ENCODE peak calls at places on chromosomes 2 and 18, in four cellular contexts. N, R, J and Q are unnamed samples.
A peak's percentile ranks its signal among the peaks of the same experiment; 100 is the strongest.

GRCh38 chr18:21167641-21168372 is 56.2 kb upstream of the ROCK1 start:
- DNase-seq in N (peak; percentile 63), R (no peak), J (no peak), Q (no peak)

GRCh38 chr2:213317929-213318328 is 33.7 kb downstream of the SPAG16 start:
- DNase-seq in N (no peak), R (no peak), J (no peak), Q (no peak)

GRCh38 chr2:3126686-3127278 is 250.8 kb downstream of the EIPR1 start:
- DNase-seq in N (no peak), R (no peak), J (no peak), Q (peak; percentile 70)

GRCh38 chr2:177673602-177674595 is 281.3 kb downstream of the AGPS start:
- DNase-seq in N (no peak), R (no peak), J (no peak), Q (no peak)

GRCh38 chr18:39199231-39199855 is 1633.7 kb upstream of the CELF4 start:
- DNase-seq in N (no peak), R (no peak), J (no peak), Q (no peak)

GRCh38 chr2:171416009-171416926 is 17.5 kb downstream of the METTL8 start:
- DNase-seq in N (peak; percentile 79), R (peak; percentile 76), J (peak; percentile 95), Q (peak; percentile 74)

GRCh38 chr2:116719841-116720240 is 1094.7 kb upstream of the DDX18 start:
- DNase-seq in N (no peak), R (no peak), J (no peak), Q (no peak)

GRCh38 chr2:173892341-173892740 is 72.8 kb downstream of the SP3 start:
- DNase-seq in N (no peak), R (no peak), J (no peak), Q (no peak)

GRCh38 chr2:162126145-162126926 is 25.7 kb downstream of the GCG start:
- DNase-seq in N (no peak), R (no peak), J (peak; percentile 49), Q (no peak)

GRCh38 chr18:56992777-56993176 is 154.1 kb upstream of the BOD1L2 start:
- DNase-seq in N (no peak), R (no peak), J (no peak), Q (no peak)

GRCh38 chr18:74652392-74652988 is 54.8 kb downstream of the ZNF407 start:
- DNase-seq in N (no peak), R (peak; percentile 32), J (no peak), Q (peak; percentile 47)

GRCh38 chr2:141767051-141767450 is 363.8 kb downstream of the LRP1B start:
- DNase-seq in N (no peak), R (no peak), J (no peak), Q (no peak)

GRCh38 chr2:60880633-60880987 is 764 bp upstream of the REL start:
- DNase-seq in N (no peak), R (no peak), J (no peak), Q (no peak)

GRCh38 chr18:79631761-79632446 is 47.7 kb upstream of the CTDP1 start:
- DNase-seq in N (no peak), R (no peak), J (no peak), Q (no peak)

GRCh38 chr2:134401789-134402188 is 147.9 kb downstream of the MGAT5 start:
- DNase-seq in N (no peak), R (no peak), J (no peak), Q (no peak)

GRCh38 chr2:189601043-189601442 is 20.5 kb upstream of the SLC40A1 start:
- DNase-seq in N (no peak), R (peak; percentile 52), J (no peak), Q (no peak)

GRCh38 chr2:129006901-129007300 is 688.2 kb upstream of the HS6ST1 start:
- DNase-seq in N (no peak), R (no peak), J (no peak), Q (no peak)

DNA sequence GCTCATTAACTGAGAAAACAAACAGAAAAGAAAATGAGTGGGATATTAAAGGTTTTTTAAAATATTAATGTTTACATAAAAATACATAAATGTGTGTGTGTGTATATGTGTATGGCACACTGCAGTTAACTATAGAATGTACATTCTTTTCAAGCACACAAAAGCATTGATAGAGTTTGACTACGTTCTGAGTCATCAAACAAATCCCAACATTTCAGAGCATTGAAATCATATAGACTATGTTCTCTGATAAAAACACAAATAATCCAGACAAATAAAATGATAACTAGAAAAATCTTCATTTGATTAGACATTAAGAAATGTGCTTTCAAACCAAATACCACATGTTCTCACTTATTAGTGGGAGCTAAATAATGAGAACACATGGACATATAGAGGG is 84.3 kb upstream of the CELF4 start:
- DNase-seq in N (no peak), R (no peak), J (no peak), Q (no peak)
- TF ChIP-seq NRF1 in N (no peak), R (no peak), J (no peak), Q (no peak)

DNA sequence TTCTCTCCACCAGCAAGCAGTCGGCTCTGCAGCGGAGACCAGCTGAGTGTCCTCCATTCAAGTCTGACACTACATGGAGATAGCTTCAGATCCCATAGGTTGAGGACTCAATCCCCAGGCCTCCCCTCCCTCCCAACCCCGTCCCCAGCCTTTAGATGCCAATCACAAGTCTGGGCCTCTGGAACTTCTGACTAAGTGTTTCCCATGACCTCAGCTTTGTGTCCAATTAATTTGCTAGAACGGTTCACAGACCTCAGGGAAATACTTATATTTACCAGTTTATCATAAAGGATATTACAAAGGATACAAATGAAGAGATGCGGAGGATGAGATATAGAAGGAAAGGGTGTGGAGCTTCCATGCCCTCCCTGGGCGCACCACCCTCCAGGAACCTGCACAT is 77.4 kb downstream of the MERTK start:
- DNase-seq in N (no peak), R (no peak), J (no peak), Q (no peak)
- TF ChIP-seq USF2 in N (no peak), R (no peak), J (no peak), Q (no peak)

DNA sequence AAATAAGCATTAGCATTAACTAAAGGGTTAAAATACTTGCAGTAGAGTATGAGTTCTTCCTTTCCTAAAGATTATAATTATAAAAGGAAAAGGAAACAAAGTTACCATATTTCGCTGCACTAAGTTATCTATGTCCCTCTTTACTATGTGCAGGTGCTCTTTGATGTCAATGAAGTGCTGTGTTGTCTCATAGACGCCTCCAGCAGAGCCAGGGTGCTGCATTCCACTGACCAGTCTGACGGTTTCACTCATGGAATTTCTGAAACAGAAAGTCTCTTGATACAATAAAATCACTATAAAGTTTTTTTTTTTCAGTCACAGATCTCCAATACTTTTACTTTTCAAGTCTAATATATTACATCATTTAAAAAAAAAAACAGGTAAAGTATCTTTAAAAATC is 14.5 kb upstream of the CPLX4 start:
- DNase-seq in N (no peak), R (no peak), J (no peak), Q (no peak)
- H3K36me3 ChIP-seq in N (peaks cover 30% of the 10 kb centered on the region), R (peaks cover 92% of the 10 kb centered on the region), J (no peaks in the 10 kb centered on the region), Q (peaks cover 99% of the 10 kb centered on the region)

DNA sequence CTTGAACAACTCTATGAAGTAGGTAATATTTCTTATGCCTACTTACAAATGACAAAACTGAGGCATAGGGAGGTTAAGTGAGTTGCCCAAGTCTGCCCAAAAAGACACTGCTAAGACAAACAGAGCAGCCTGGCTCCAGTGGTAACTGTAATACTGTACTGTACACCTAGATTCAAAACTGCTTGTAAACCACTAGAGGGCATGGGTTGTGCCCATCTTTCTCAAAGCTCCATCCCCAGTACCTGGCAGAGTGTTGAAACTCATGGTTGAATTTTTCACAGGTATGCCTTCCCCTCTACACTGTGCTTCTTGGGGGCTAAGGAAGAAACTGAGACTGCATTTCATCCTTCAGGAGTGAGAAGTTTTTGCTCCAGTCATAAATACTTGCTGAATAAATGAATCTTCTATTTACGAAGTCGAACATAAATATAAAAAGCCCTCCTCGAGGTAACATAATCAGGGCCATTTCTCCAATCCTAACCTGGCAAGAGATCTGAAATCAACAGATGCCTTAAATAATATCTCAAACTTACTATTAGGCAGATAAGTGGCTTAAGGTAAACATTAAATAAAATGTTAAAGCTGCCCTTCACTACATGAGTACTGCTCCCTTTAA is 2.0 kb downstream of the PPP4R1 start:
- DNase-seq in N (no peak), R (no peak), J (no peak), Q (peak; percentile 66)
- TF ChIP-seq NRF1 in N (no peak), R (no peak), J (no peak), Q (no peak)

GRCh38 chr2:36967236-36967876 is 1.0 kb upstream of the STRN start:
- DNase-seq in N (no peak), R (peak; percentile 24), J (no peak), Q (peak; percentile 20)

GRCh38 chr2:36964496-36965058 is 1.8 kb downstream of the STRN start:
- DNase-seq in N (no peak), R (no peak), J (no peak), Q (no peak)

GRCh38 chr2:36965196-36965595 is 1.1 kb downstream of the STRN start:
- DNase-seq in N (no peak), R (peak; percentile 8), J (no peak), Q (no peak)

GRCh38 chr2:36966370-36967235 is at the start of gene STRN:
- DNase-seq in N (peak; percentile 97), R (peak; percentile 98), J (peak; percentile 69), Q (peak; percentile 100)

GRCh38 chr2:36965751-36966369 is 476 bp downstream of the STRN start:
- DNase-seq in N (peak; percentile 83), R (peak; percentile 67), J (no peak), Q (peak; percentile 88)
- TF ChIP-seq USF2 in N (no peak), R (no peak), J (no peak), Q (no peak)

GRCh38 chr18:9552189-9552588 is 62.2 kb downstream of the PPP4R1 start:
- DNase-seq in N (no peak), R (no peak), J (no peak), Q (no peak)
- H3K36me3 ChIP-seq in N (peaks cover 47% of the 10 kb centered on the region), R (peaks cover 88% of the 10 kb centered on the region), J (peaks cover 4% of the 10 kb centered on the region), Q (peaks cover 83% of the 10 kb centered on the region)

GRCh38 chr2:5781679-5782078 is 89.5 kb downstream of the SOX11 start:
- DNase-seq in N (no peak), R (no peak), J (no peak), Q (no peak)
- TF ChIP-seq NRF1 in N (no peak), R (no peak), J (no peak), Q (no peak)

GRCh38 chr18:58991127-58991798 is 126.6 kb downstream of the ZNF532 start:
- DNase-seq in N (no peak), R (no peak), J (peak; percentile 76), Q (no peak)

GRCh38 chr18:58990720-58991119 is 126.0 kb downstream of the ZNF532 start:
- DNase-seq in N (no peak), R (no peak), J (no peak), Q (no peak)

GRCh38 chr18:58995663-58996062 is 131.0 kb downstream of the ZNF532 start:
- DNase-seq in N (peak; percentile 27), R (no peak), J (no peak), Q (no peak)

GRCh38 chr18:58992301-58993231 is 127.9 kb downstream of the ZNF532 start:
- DNase-seq in N (peak; percentile 26), R (no peak), J (no peak), Q (no peak)

DNA sequence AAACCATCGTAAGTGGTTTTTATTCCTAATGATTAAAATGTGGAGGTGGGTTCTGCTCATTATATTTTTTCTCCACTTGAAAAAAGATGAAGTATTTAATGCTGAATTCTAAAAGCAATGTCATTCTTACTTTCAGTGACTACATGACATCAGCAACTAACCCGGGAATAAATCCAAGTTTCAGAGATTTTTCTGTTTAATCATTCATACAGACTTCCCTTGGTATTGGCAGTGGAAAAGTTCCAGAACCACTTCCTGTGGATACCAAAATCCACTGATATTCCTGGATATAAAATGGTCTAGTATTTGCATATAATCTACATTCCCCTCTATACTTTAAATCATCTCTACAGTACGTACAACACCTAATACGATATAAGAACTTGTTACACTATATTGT is 128.6 kb downstream of the ZNF532 start:
- DNase-seq in N (no peak), R (no peak), J (no peak), Q (no peak)
- TF ChIP-seq USF2 in N (no peak), R (no peak), J (no peak), Q (no peak)

GRCh38 chr2:27376866-27377617 is 3.5 kb downstream of the ZNF513 start:
- DNase-seq in N (no peak), R (no peak), J (no peak), Q (no peak)
- H3K36me3 ChIP-seq in N (peaks cover 52% of the 10 kb centered on the region), R (peaks cover 83% of the 10 kb centered on the region), J (peaks cover 39% of the 10 kb centered on the region), Q (peaks cover 82% of the 10 kb centered on the region)